ENCODE peak calls at places on chromosomes 4 and X, in nine cellular contexts. One of them, this sample, is unnamed. For H3K4me1, the result is how much of the 10 kb centered on the place peaks cover.

GRCh38 chr4:72473434-72473900 is 95.6 kb downstream of the ADAMTS3 start:
- DNase-seq in mesenchymal stem cell: peak
- DNase-seq in testis: no peak
- DNase-seq in ascending aorta: no peak
- DNase-seq in aorta: no peak
- DNase-seq in PC-3: no peak
- DNase-seq in psoas muscle: no peak
- DNase-seq in heart right ventricle: no peak
- DNase-seq in uterus: no peak
- DNase-seq in this sample: no peak

GRCh38 chrX:31715675-31716074 is 643.8 kb upstream of the FTHL17 start:
- DNase-seq in mesenchymal stem cell: peak
- DNase-seq in testis: no peak
- DNase-seq in ascending aorta: no peak
- DNase-seq in aorta: no peak
- DNase-seq in PC-3: peak
- DNase-seq in psoas muscle: no peak
- DNase-seq in heart right ventricle: no peak
- DNase-seq in uterus: no peak
- DNase-seq in this sample: no peak

GRCh38 chr4:107036602-107037151 is 564 bp upstream of the DKK2 start:
- DNase-seq in mesenchymal stem cell: peak
- DNase-seq in testis: no peak
- DNase-seq in ascending aorta: no peak
- DNase-seq in aorta: no peak
- DNase-seq in PC-3: no peak
- DNase-seq in psoas muscle: no peak
- DNase-seq in heart right ventricle: no peak
- DNase-seq in uterus: no peak
- DNase-seq in this sample: no peak

GRCh38 chr4:55609393-55609821 is 17.4 kb upstream of the PDCL2 start:
- DNase-seq in mesenchymal stem cell: no peak
- DNase-seq in testis: no peak
- DNase-seq in ascending aorta: no peak
- DNase-seq in aorta: no peak
- DNase-seq in PC-3: peak
- DNase-seq in psoas muscle: no peak
- DNase-seq in heart right ventricle: no peak
- DNase-seq in uterus: no peak
- DNase-seq in this sample: no peak

GRCh38 chrX:96703816-96704215 is 19.2 kb downstream of the DIAPH2 start:
- DNase-seq in mesenchymal stem cell: no peak
- DNase-seq in testis: no peak
- DNase-seq in ascending aorta: no peak
- DNase-seq in aorta: no peak
- DNase-seq in PC-3: no peak
- DNase-seq in psoas muscle: no peak
- DNase-seq in heart right ventricle: no peak
- DNase-seq in uterus: no peak
- DNase-seq in this sample: no peak

GRCh38 chrX:110758781-110759180 is 36.8 kb downstream of the CHRDL1 start:
- DNase-seq in mesenchymal stem cell: no peak
- DNase-seq in testis: no peak
- DNase-seq in ascending aorta: no peak
- DNase-seq in aorta: no peak
- DNase-seq in PC-3: no peak
- DNase-seq in psoas muscle: no peak
- DNase-seq in heart right ventricle: no peak
- DNase-seq in uterus: no peak
- DNase-seq in this sample: no peak

GRCh38 chrX:50905334-50905733 is 5.2 kb upstream of the BMP15 start:
- DNase-seq in mesenchymal stem cell: no peak
- DNase-seq in testis: peak
- DNase-seq in ascending aorta: no peak
- DNase-seq in aorta: no peak
- DNase-seq in PC-3: peak
- DNase-seq in psoas muscle: no peak
- DNase-seq in heart right ventricle: no peak
- DNase-seq in uterus: no peak
- DNase-seq in this sample: no peak

GRCh38 chrX:44036336-44036735 is 63.1 kb upstream of the NDP start:
- DNase-seq in mesenchymal stem cell: peak
- DNase-seq in testis: no peak
- DNase-seq in ascending aorta: no peak
- DNase-seq in aorta: no peak
- DNase-seq in PC-3: no peak
- DNase-seq in psoas muscle: no peak
- DNase-seq in heart right ventricle: no peak
- DNase-seq in uterus: no peak
- DNase-seq in this sample: no peak

GRCh38 chr4:174578366-174578765 is 56.1 kb upstream of the HPGD start:
- DNase-seq in mesenchymal stem cell: no peak
- DNase-seq in testis: no peak
- DNase-seq in ascending aorta: no peak
- DNase-seq in aorta: no peak
- DNase-seq in PC-3: peak
- DNase-seq in psoas muscle: no peak
- DNase-seq in heart right ventricle: no peak
- DNase-seq in uterus: no peak
- DNase-seq in this sample: no peak

GRCh38 chr4:25843340-25844097 is 19.3 kb downstream of the SEL1L3 start:
- DNase-seq in mesenchymal stem cell: no peak
- DNase-seq in testis: no peak
- DNase-seq in ascending aorta: no peak
- DNase-seq in aorta: no peak
- DNase-seq in PC-3: peak
- DNase-seq in psoas muscle: no peak
- DNase-seq in heart right ventricle: peak
- DNase-seq in uterus: no peak
- DNase-seq in this sample: no peak

GRCh38 chr4:100823066-100823992 is 305.5 kb upstream of the EMCN start:
- DNase-seq in mesenchymal stem cell: no peak
- DNase-seq in testis: no peak
- DNase-seq in ascending aorta: no peak
- DNase-seq in aorta: no peak
- DNase-seq in PC-3: peak
- DNase-seq in psoas muscle: no peak
- DNase-seq in heart right ventricle: no peak
- DNase-seq in uterus: no peak
- DNase-seq in this sample: no peak

GRCh38 chr4:142703694-142704309 is 142.3 kb downstream of the INPP4B start:
- DNase-seq in mesenchymal stem cell: no peak
- DNase-seq in testis: no peak
- DNase-seq in ascending aorta: no peak
- DNase-seq in aorta: no peak
- DNase-seq in PC-3: no peak
- DNase-seq in psoas muscle: no peak
- DNase-seq in heart right ventricle: no peak
- DNase-seq in uterus: no peak
- DNase-seq in this sample: peak

GRCh38 chrX:100265179-100265578 is 144.9 kb downstream of the PCDH19 start:
- DNase-seq in mesenchymal stem cell: no peak
- DNase-seq in testis: no peak
- DNase-seq in ascending aorta: no peak
- DNase-seq in aorta: no peak
- DNase-seq in PC-3: no peak
- DNase-seq in psoas muscle: no peak
- DNase-seq in heart right ventricle: no peak
- DNase-seq in uterus: no peak
- DNase-seq in this sample: no peak

GRCh38 chr4:4492161-4492847 is 49.5 kb downstream of the STX18 start:
- DNase-seq in mesenchymal stem cell: peak
- DNase-seq in testis: no peak
- DNase-seq in ascending aorta: no peak
- DNase-seq in aorta: no peak
- DNase-seq in PC-3: no peak
- DNase-seq in psoas muscle: no peak
- DNase-seq in heart right ventricle: no peak
- DNase-seq in uterus: no peak
- DNase-seq in this sample: no peak

GRCh38 chrX:87873988-87874500 is 356.4 kb downstream of the KLHL4 start:
- DNase-seq in mesenchymal stem cell: no peak
- DNase-seq in testis: no peak
- DNase-seq in ascending aorta: no peak
- DNase-seq in aorta: no peak
- DNase-seq in PC-3: no peak
- DNase-seq in psoas muscle: no peak
- DNase-seq in heart right ventricle: no peak
- DNase-seq in uterus: no peak
- DNase-seq in this sample: no peak

GRCh38 chrX:39144965-39145364 is 343.7 kb downstream of the MID1IP1 start:
- DNase-seq in mesenchymal stem cell: no peak
- DNase-seq in testis: no peak
- DNase-seq in ascending aorta: no peak
- DNase-seq in aorta: no peak
- DNase-seq in PC-3: no peak
- DNase-seq in psoas muscle: no peak
- DNase-seq in heart right ventricle: no peak
- DNase-seq in uterus: no peak
- DNase-seq in this sample: no peak

GRCh38 chr4:7387925-7388324 is 46.8 kb downstream of the PSAPL1 start:
- DNase-seq in mesenchymal stem cell: no peak
- DNase-seq in testis: no peak
- DNase-seq in ascending aorta: no peak
- DNase-seq in aorta: peak
- DNase-seq in PC-3: no peak
- DNase-seq in psoas muscle: no peak
- DNase-seq in heart right ventricle: no peak
- DNase-seq in uterus: no peak
- DNase-seq in this sample: no peak
- H3K4me1 ChIP-seq in mesenchymal stem cell: under half
- H3K4me1 ChIP-seq in testis: under half
- H3K4me1 ChIP-seq in ascending aorta: under half
- H3K4me1 ChIP-seq in aorta: under half
- H3K4me1 ChIP-seq in PC-3: under half
- H3K4me1 ChIP-seq in psoas muscle: under half
- H3K4me1 ChIP-seq in heart right ventricle: under half
- H3K4me1 ChIP-seq in uterus: under half
- H3K4me1 ChIP-seq in this sample: under half

GRCh38 chrX:65687367-65687766 is 19.9 kb downstream of the MSN start:
- DNase-seq in mesenchymal stem cell: no peak
- DNase-seq in testis: no peak
- DNase-seq in ascending aorta: no peak
- DNase-seq in aorta: no peak
- DNase-seq in PC-3: no peak
- DNase-seq in psoas muscle: no peak
- DNase-seq in heart right ventricle: no peak
- DNase-seq in uterus: no peak
- DNase-seq in this sample: no peak
- H3K4me1 ChIP-seq in mesenchymal stem cell: under half
- H3K4me1 ChIP-seq in testis: under half
- H3K4me1 ChIP-seq in ascending aorta: under half
- H3K4me1 ChIP-seq in aorta: under half
- H3K4me1 ChIP-seq in PC-3: under half
- H3K4me1 ChIP-seq in psoas muscle: under half
- H3K4me1 ChIP-seq in heart right ventricle: half or more
- H3K4me1 ChIP-seq in uterus: under half
- H3K4me1 ChIP-seq in this sample: under half

GRCh38 chr4:113445286-113445685 is 316.3 kb downstream of the CAMK2D start:
- DNase-seq in mesenchymal stem cell: peak
- DNase-seq in testis: peak
- DNase-seq in ascending aorta: peak
- DNase-seq in aorta: peak
- DNase-seq in PC-3: peak
- DNase-seq in psoas muscle: peak
- DNase-seq in heart right ventricle: peak
- DNase-seq in uterus: peak
- DNase-seq in this sample: no peak

GRCh38 chr4:113449407-113449974 is 312.0 kb downstream of the CAMK2D start:
- DNase-seq in mesenchymal stem cell: peak
- DNase-seq in testis: no peak
- DNase-seq in ascending aorta: no peak
- DNase-seq in aorta: no peak
- DNase-seq in PC-3: no peak
- DNase-seq in psoas muscle: no peak
- DNase-seq in heart right ventricle: no peak
- DNase-seq in uterus: no peak
- DNase-seq in this sample: no peak

GRCh38 chr4:113447061-113447460 is 314.5 kb downstream of the CAMK2D start:
- DNase-seq in mesenchymal stem cell: peak
- DNase-seq in testis: no peak
- DNase-seq in ascending aorta: no peak
- DNase-seq in aorta: no peak
- DNase-seq in PC-3: no peak
- DNase-seq in psoas muscle: no peak
- DNase-seq in heart right ventricle: no peak
- DNase-seq in uterus: no peak
- DNase-seq in this sample: no peak

GRCh38 chr4:113446019-113446418 is 315.5 kb downstream of the CAMK2D start:
- DNase-seq in mesenchymal stem cell: peak
- DNase-seq in testis: no peak
- DNase-seq in ascending aorta: no peak
- DNase-seq in aorta: no peak
- DNase-seq in PC-3: peak
- DNase-seq in psoas muscle: no peak
- DNase-seq in heart right ventricle: no peak
- DNase-seq in uterus: no peak
- DNase-seq in this sample: no peak

GRCh38 chr4:113447695-113448265 is 313.8 kb downstream of the CAMK2D start:
- DNase-seq in mesenchymal stem cell: peak
- DNase-seq in testis: peak
- DNase-seq in ascending aorta: no peak
- DNase-seq in aorta: no peak
- DNase-seq in PC-3: no peak
- DNase-seq in psoas muscle: no peak
- DNase-seq in heart right ventricle: no peak
- DNase-seq in uterus: peak
- DNase-seq in this sample: no peak
- H3K4me1 ChIP-seq in mesenchymal stem cell: under half
- H3K4me1 ChIP-seq in testis: under half
- H3K4me1 ChIP-seq in ascending aorta: under half
- H3K4me1 ChIP-seq in aorta: under half
- H3K4me1 ChIP-seq in PC-3: under half
- H3K4me1 ChIP-seq in psoas muscle: under half
- H3K4me1 ChIP-seq in heart right ventricle: half or more
- H3K4me1 ChIP-seq in uterus: under half
- H3K4me1 ChIP-seq in this sample: under half

DNA sequence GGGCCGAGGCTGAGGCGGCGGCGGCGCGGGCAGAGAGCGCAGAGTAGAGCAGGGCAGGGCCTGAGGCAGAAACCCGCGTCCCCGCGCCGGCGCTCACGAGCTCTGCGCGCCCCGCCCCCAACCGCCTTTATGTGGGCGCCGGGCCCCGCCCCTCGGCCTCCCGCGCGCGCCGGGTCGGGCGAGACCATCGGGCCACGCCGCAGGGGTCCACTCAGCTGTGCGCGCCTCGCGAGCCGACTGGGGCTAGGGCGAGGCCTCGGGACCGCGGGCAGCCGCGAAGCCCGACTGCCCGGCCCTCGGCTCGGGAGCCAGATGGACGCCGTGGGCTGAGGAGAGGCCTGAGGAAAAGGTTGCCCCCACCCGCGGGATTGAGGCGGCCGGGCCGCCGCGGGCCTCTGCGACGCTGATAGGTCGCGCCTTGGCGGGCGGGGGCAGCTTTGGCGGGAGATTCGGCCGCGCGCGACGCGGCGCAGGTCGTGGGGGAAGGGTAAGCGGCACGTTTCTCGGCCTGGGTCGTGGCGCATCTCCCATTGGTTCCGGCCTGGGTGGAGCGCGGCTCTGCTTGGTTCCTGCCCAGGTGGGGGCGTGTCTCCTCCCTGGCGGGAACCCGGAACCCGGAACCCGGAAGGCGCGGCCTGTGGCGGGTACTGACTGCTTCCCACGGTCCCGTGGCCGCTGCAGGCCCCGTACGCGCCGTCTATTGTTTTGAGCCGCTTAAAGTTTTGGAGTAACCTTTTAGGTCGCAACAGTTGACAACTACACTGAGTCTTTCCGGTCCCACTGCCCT is at the start of gene SLBP:
- DNase-seq in mesenchymal stem cell: peak
- DNase-seq in testis: peak
- DNase-seq in ascending aorta: peak
- DNase-seq in aorta: peak
- DNase-seq in PC-3: peak
- DNase-seq in psoas muscle: peak
- DNase-seq in heart right ventricle: peak
- DNase-seq in uterus: peak
- DNase-seq in this sample: peak
- H3K4me1 ChIP-seq in mesenchymal stem cell: under half
- H3K4me1 ChIP-seq in testis: under half
- H3K4me1 ChIP-seq in ascending aorta: under half
- H3K4me1 ChIP-seq in aorta: under half
- H3K4me1 ChIP-seq in PC-3: under half
- H3K4me1 ChIP-seq in psoas muscle: under half
- H3K4me1 ChIP-seq in heart right ventricle: half or more
- H3K4me1 ChIP-seq in uterus: under half
- H3K4me1 ChIP-seq in this sample: under half